ENCODE peak calls at places on chromosomes 5 and 9, in four cellular contexts. L, J, K and Y are unnamed samples.
A peak's percentile ranks its signal among the peaks of the same experiment; 100 is the strongest.

GRCh38 chr9:107480386-107480789 is 9.2 kb downstream of the KLF4 start:
- ATAC-seq in J (no peak), K (no peak), L (peak; percentile 18), Y (no peak)

GRCh38 chr5:19733612-19734495 is 254.1 kb downstream of the CDH18 start:
- ATAC-seq in J (no peak), L (peak; percentile 60), K (no peak), Y (peak; percentile 27)

GRCh38 chr9:132638240-132638639 is 31.5 kb downstream of the DDX31 start:
- ATAC-seq in K (no peak), L (no peak), J (no peak), Y (no peak)

GRCh38 chr5:38556115-38556598 is 289 bp downstream of the LIFR start:
- ATAC-seq in K (peak; percentile 75), L (peak; percentile 78), J (peak; percentile 49), Y (peak; percentile 47)

GRCh38 chr9:99822096-99822595 is 461 bp downstream of the NR4A3 start:
- ATAC-seq in K (no peak), L (peak; percentile 0), J (no peak), Y (no peak)

GRCh38 chr9:94553029-94553938 is 1.6 kb upstream of the PCAT7 start:
- ATAC-seq in L (no peak), J (no peak), K (no peak), Y (no peak)

GRCh38 chr5:149441986-149442385 is 62.9 kb upstream of the IL17B start:
- ATAC-seq in L (no peak), K (no peak), J (no peak), Y (no peak)

GRCh38 chr9:129036923-129037766 is 719 bp downstream of the MIGA2 start:
- ATAC-seq in K (no peak), L (peak; percentile 6), J (no peak), Y (no peak)

GRCh38 chr9:112554516-112554915 is 67.9 kb downstream of the KIAA1958 start:
- ATAC-seq in L (no peak), J (no peak), K (no peak), Y (no peak)

GRCh38 chr5:160133071-160133917 is 14.0 kb upstream of the PWWP2A start:
- ATAC-seq in L (peak; percentile 91), K (no peak), J (peak; percentile 72), Y (no peak)